ENCODE peak calls at places on chromosomes 16 and 17, in four cellular contexts. P, Y, D and Q are unnamed samples.

GRCh38 chr16:10552281-10552680 is 28.1 kb downstream of the EMP2 start:
- DNase-seq in P (no peak), Y (no peak), D (no peak), Q (no peak)

GRCh38 chr17:57685499-57686132 is 59.5 kb downstream of the CCDC182 start:
- DNase-seq in P (no peak), Y (no peak), D (no peak), Q (no peak)

GRCh38 chr17:59223813-59224212 is 3.5 kb downstream of the GDPD1 start:
- DNase-seq in P (no peak), Y (no peak), D (no peak), Q (no peak)

GRCh38 chr17:41417576-41418015 is 6.8 kb downstream of the KRT37 start:
- DNase-seq in P (no peak), Y (peak), D (peak), Q (no peak)

GRCh38 chr17:4594406-4595349 is 10.3 kb downstream of the SMTNL2 start:
- DNase-seq in P (no peak), Y (peak), D (no peak), Q (no peak)

GRCh38 chr17:45087496-45087975 is 26.4 kb downstream of the NMT1 start:
- DNase-seq in P (no peak), Y (no peak), D (no peak), Q (no peak)

GRCh38 chr17:20009302-20010098 is at the start of gene SPECC1:
- DNase-seq in P (peak), Y (peak), D (peak), Q (peak)

GRCh38 chr17:48036693-48037035 is 933 bp downstream of the COPZ2 start:
- DNase-seq in P (no peak), Y (peak), D (no peak), Q (no peak)

GRCh38 chr17:78839762-78840529 is 668 bp downstream of the USP36 start:
- DNase-seq in P (peak), Y (peak), D (peak), Q (peak)

GRCh38 chr17:60640503-60640902 is 37.1 kb upstream of the BCAS3 start:
- DNase-seq in P (peak), Y (peak), D (peak), Q (peak)

GRCh38 chr16:57667526-57668258 is 414 bp upstream of the ADGRG3 start:
- DNase-seq in P (peak), Y (peak), D (peak), Q (no peak)

GRCh38 chr16:77840623-77841274 is 52.4 kb downstream of the VAT1L start:
- DNase-seq in P (no peak), Y (no peak), D (no peak), Q (no peak)

GRCh38 chr17:10357768-10358167 is 15.0 kb downstream of the MYH13 start:
- DNase-seq in P (peak), Y (peak), D (no peak), Q (no peak)

GRCh38 chr17:14310584-14310983 is 9.7 kb downstream of the HS3ST3B1 start:
- DNase-seq in P (no peak), Y (no peak), D (no peak), Q (no peak)

GRCh38 chr17:149231-149630 is 11.9 kb downstream of the SCGB1C2 start:
- DNase-seq in P (no peak), Y (no peak), D (no peak), Q (no peak)

GRCh38 chr17:55576237-55576998 is 65.2 kb upstream of the SMIM36 start:
- DNase-seq in P (peak), Y (peak), D (peak), Q (peak)

GRCh38 chr17:81999587-81999974 is 22.2 kb downstream of the ASPSCR1 start:
- DNase-seq in P (no peak), Y (no peak), D (peak), Q (no peak)
- TF ChIP-seq MYC in P (no peak), Y (no peak), D (peak), Q (no peak)

GRCh38 chr16:61836804-61837398 is 199.3 kb downstream of the CDH8 start:
- DNase-seq in P (no peak), Y (no peak), D (no peak), Q (no peak)

GRCh38 chr16:61834082-61834481 is 202.2 kb downstream of the CDH8 start:
- DNase-seq in P (no peak), Y (no peak), D (no peak), Q (no peak)

GRCh38 chr16:61829631-61830030 is 206.6 kb downstream of the CDH8 start:
- DNase-seq in P (no peak), Y (no peak), D (no peak), Q (no peak)

GRCh38 chr16:61831351-61831933 is 204.8 kb downstream of the CDH8 start:
- DNase-seq in P (no peak), Y (no peak), D (no peak), Q (no peak)
- H3K27ac ChIP-seq in P (no peak), Y (no peak), D (no peak), Q (no peak)

DNA sequence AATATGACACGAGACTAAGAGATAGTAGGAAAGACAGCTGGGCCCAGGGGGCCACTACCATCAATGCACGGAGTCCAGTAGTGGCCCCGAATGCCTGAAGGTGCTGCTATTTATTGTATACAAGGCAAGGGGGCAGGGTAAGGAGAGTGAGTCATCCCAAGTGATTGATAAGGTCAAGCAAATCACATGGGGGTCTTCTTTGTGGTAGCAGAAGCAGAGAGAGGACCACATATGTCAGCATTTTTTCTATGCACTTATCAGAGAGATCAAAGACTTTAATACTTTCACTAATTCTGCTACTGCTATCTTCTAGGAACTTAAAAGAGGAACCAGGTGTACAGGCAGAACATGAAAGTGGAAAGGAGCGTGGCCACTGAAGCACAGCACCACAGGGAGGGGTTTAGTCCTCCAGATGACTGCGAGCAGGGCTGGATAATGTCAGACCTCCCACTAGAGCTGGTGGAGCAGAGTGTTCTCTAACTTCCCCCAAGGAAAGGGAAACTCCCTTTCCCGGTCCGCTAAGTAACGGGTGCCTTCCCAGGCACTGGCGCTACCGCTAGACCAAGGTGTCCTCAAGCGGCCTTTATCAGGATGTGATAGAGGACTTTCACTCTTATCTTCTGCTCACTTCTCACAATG is 26.4 kb upstream of the ARL4D start:
- DNase-seq in P (no peak), Y (no peak), D (no peak), Q (no peak)
- TF ChIP-seq MYC in P (no peak), Y (no peak), D (no peak), Q (no peak)

DNA sequence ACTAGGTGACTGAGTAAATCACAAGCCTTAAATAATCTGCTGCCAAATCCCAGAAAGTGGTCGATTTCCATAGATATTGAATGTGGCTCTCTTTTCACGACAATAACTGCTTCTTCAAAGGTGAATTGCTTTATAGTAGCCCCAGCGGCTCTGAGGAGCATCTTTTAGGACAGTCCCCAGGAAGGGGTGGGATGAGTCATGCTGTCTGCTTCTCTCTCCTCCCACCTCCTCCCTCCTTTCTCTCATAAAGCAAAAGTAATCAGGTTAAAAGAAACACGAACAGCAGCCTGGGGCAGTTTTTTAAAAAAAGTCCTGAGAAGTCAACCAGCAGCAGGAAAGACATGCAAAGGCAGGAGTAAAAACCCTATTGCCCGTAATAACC is 1.8 kb downstream of the KIAA0513 start:
- DNase-seq in P (no peak), Y (peak), D (no peak), Q (no peak)
- H3K27ac ChIP-seq in P (peak), Y (no peak), D (no peak), Q (no peak)

GRCh38 chr16:3149630-3150345 is 15.0 kb downstream of the ZNF213 start:
- DNase-seq in P (peak), Y (peak), D (no peak), Q (peak)
- TF ChIP-seq MYC in P (peak), Y (peak), D (peak), Q (no peak)

DNA sequence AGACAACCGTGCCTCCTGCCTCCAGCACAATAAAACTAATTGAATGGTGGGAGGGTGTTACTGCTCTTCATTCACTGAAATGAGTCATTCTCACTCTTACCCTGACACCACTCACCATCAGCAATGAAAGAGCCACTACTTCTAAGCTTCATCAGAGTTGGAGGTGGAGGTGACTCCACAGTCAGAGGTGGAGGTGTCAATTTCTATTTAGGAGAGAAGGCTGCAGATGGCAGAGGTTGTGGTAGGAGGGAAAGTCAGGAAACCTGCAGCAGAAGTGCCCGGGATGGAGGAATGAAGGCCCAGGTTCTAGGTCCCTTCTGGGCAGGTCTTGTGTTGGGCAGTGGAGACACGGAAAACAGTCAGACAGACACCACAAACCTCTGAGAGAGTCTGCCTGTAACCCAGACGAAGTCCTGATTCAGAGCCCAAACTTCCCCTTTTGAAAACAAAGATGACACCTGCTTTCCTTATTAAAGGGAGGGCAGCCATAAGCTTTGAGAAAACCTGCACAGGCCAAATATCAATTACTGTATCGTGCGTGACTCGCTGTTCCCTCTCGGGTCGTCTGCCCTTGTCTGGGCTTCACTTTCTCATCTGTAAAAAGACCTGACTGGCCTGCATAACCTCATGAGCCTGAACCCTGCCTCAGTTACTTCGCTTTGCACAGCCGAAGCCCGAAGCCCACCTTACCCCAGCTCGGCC is 668 bp downstream of the ATPAF2 start:
- DNase-seq in P (no peak), Y (peak), D (no peak), Q (peak)
- H3K27ac ChIP-seq in P (peak), Y (peak), D (peak), Q (peak)

DNA sequence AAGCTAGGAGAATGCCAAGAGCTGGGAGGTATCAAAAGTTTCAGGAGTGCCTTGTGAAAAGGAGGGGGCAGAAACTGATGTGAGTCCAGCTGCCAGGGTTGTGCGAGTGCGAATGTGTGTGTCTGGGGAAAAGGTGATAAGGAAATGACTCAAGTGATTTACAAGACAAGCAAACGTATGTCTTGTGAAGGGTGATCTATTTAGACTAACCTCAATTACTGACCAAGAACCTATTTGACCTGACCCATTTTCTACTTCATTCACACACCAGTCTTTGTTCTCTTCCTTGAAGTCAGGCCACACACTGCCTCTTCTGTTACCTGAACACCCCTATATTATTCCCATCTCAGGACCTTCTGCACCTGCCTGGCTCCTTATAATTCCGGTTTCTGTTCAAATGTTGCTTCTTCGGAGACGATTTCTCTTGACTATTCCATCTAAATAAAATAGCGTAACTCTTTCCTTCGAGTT is 1.0 kb downstream of the GDE1 start:
- DNase-seq in P (peak), Y (peak), D (no peak), Q (peak)
- TF ChIP-seq MYC in P (no peak), Y (no peak), D (no peak), Q (no peak)

DNA sequence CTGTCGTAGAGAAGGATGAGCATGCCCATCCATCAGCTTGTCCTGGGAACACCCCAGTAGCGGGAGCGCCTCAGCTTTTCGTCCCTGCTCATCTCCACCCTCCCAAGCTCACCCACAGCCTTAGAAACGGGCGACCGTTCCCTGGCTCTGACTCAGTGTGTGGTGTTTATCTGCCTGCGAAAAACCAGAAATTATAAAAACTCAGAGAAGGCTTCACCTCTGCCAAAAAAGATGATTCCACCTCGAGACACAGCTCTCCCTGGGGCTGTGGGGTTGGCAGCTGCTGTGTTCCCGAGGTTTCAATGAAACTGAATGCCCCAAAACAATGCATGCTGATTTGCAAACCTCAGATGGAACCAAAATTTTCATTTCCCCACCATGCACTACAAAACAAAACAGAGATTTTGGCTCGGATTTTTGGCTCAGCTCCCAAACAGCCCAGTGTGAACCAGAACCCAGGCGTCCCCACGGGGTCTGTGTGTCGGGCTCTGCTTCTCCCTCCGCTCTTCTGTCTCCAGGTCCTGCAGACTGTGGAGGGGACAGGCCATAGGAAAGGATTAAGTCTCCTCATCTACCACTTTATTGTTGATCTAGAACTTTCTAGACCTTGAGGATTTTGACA is 62.4 kb upstream of the MED9 start:
- DNase-seq in P (no peak), Y (no peak), D (no peak), Q (no peak)
- H3K27ac ChIP-seq in P (peak), Y (no peak), D (no peak), Q (no peak)

GRCh38 chr17:50117202-50118040 is 12.5 kb downstream of the SAMD14 start:
- DNase-seq in P (peak), Y (peak), D (peak), Q (peak)
- TF ChIP-seq MYC in P (no peak), Y (no peak), D (peak), Q (no peak)

GRCh38 chr17:40323317-40323716 is 14.3 kb downstream of the RARA start:
- DNase-seq in P (no peak), Y (no peak), D (no peak), Q (no peak)

GRCh38 chr17:40322417-40323315 is 13.7 kb downstream of the RARA start:
- DNase-seq in P (peak), Y (peak), D (peak), Q (peak)

GRCh38 chr17:40320771-40321501 is 12.0 kb downstream of the RARA start:
- DNase-seq in P (no peak), Y (peak), D (no peak), Q (no peak)

GRCh38 chr17:40319651-40320550 is 10.9 kb downstream of the RARA start:
- DNase-seq in P (no peak), Y (no peak), D (no peak), Q (no peak)

GRCh38 chr17:40321502-40322416 is 12.8 kb downstream of the RARA start:
- DNase-seq in P (no peak), Y (peak), D (no peak), Q (no peak)
- H3K27ac ChIP-seq in P (peak), Y (peak), D (no peak), Q (peak)